ENCODE peak calls at places on chromosomes 3 and 15, in six cellular contexts. R is BE2C; M is endothelial cell; D is stimulated activated CD4-positive, alpha-beta T cell treated with anti-CD3 and anti-CD28 coated beads, Interleukin-2, amount 100 ng/mL, for 48 hours; Q is pancreas; U is brain microvascular endothelial cell. X is an unnamed sample.

GRCh38 chr3:34582054-34582453 is 783.6 kb downstream of the PDCD6IP start:
- DNase-seq in R (no peak), M (no peak), D (no peak), Q (no peak), U (no peak), X (no peak)

GRCh38 chr3:11944052-11944673 is 60.0 kb upstream of the SYN2 start:
- DNase-seq in R (peak), M (peak), D (no peak), Q (no peak), U (peak), X (no peak)

GRCh38 chr3:127588675-127589577 is 1.6 kb downstream of the TPRA1 start:
- DNase-seq in R (no peak), M (no peak), D (peak), Q (no peak), U (peak), X (no peak)

GRCh38 chr15:35540885-35541284 is 5.1 kb downstream of the DPH6 start:
- DNase-seq in R (no peak), M (no peak), D (no peak), Q (no peak), U (no peak), X (no peak)

GRCh38 chr3:149163066-149163465 is 33.6 kb downstream of the HPS3 start:
- DNase-seq in R (no peak), M (no peak), D (no peak), Q (no peak), U (no peak), X (no peak)

GRCh38 chr15:55564347-55565145 is 23.6 kb downstream of the PYGO1 start:
- DNase-seq in R (no peak), M (no peak), D (no peak), Q (no peak), U (no peak), X (no peak)

GRCh38 chr3:72699631-72700030 is 148.6 kb downstream of the SHQ1 start:
- DNase-seq in R (no peak), M (no peak), D (no peak), Q (no peak), U (no peak), X (no peak)

GRCh38 chr3:50448752-50449539 is 54.5 kb downstream of the CACNA2D2 start:
- DNase-seq in R (no peak), M (no peak), D (no peak), Q (no peak), U (no peak), X (no peak)

GRCh38 chr3:133124511-133124910 is 86.3 kb downstream of the TMEM108 start:
- DNase-seq in R (peak), M (no peak), D (no peak), Q (no peak), U (no peak), X (no peak)

GRCh38 chr3:195854628-195855300 is 43.0 kb upstream of the MUC4 start:
- DNase-seq in R (no peak), M (no peak), D (no peak), Q (peak), U (no peak), X (no peak)

GRCh38 chr3:113200351-113200750 is 11.0 kb upstream of the BOC start:
- DNase-seq in R (no peak), M (no peak), D (no peak), Q (no peak), U (no peak), X (no peak)